ENCODE peak calls at places on chromosome 1, in ten cellular contexts. B, N, F, P, L, Z, A, I, Y and W are unnamed samples.
A peak's percentile ranks its signal among the peaks of the same experiment; 100 is the strongest.

GRCh38 chr1:233815357-233815756 is 89.1 kb upstream of the SLC35F3 start:
- DNase-seq in B (no peak), N (no peak), F (no peak), P (no peak), L (no peak), Z (no peak), A (no peak), I (no peak), Y (no peak), W (no peak)

GRCh38 chr1:213724640-213725536 is 262.9 kb upstream of the PROX1 start:
- DNase-seq in B (no peak), N (no peak), F (peak; percentile 39), P (no peak), L (peak; percentile 2), Z (no peak), A (no peak), I (no peak), Y (peak; percentile 67), W (no peak)

GRCh38 chr1:78038071-78038470 is 7.7 kb upstream of the GIPC2 start:
- DNase-seq in B (no peak), N (no peak), F (peak; percentile 14), P (no peak), L (peak; percentile 35), Z (no peak), A (no peak), I (peak; percentile 73), Y (no peak), W (no peak)

GRCh38 chr1:242890211-242890741 is 364.8 kb downstream of the CEP170 start:
- DNase-seq in B (peak; percentile 44), N (no peak), F (peak; percentile 2), P (no peak), L (no peak), Z (no peak), A (no peak), I (no peak), Y (no peak), W (no peak)

GRCh38 chr1:116987256-116987555 is 14.4 kb upstream of the CD101 start:
- DNase-seq in B (no peak), N (peak; percentile 62), F (no peak), P (no peak), L (no peak), Z (no peak), A (no peak), I (no peak), Y (no peak), W (no peak)

GRCh38 chr1:240100351-240100750 is 8.7 kb downstream of the FMN2 start:
- DNase-seq in B (no peak), N (no peak), F (peak; percentile 80), P (no peak), L (no peak), Z (no peak), A (no peak), I (peak; percentile 55), Y (peak; percentile 95), W (no peak)

GRCh38 chr1:172230526-172230925 is 190.0 kb upstream of the C1orf105 start:
- DNase-seq in B (no peak), N (no peak), F (no peak), P (no peak), L (no peak), Z (no peak), A (no peak), I (no peak), Y (no peak), W (no peak)

GRCh38 chr1:118326960-118327629 is 142.1 kb upstream of the SPAG17 start:
- DNase-seq in B (no peak), N (no peak), F (no peak), P (no peak), L (no peak), Z (no peak), A (no peak), I (no peak), Y (no peak), W (no peak)

GRCh38 chr1:176515310-176515709 is 52.3 kb downstream of the PAPPA2 start:
- DNase-seq in B (no peak), N (no peak), F (peak; percentile 36), P (peak; percentile 68), L (peak; percentile 72), Z (peak; percentile 34), A (no peak), I (peak; percentile 8), Y (peak; percentile 95), W (no peak)

GRCh38 chr1:219398815-219399396 is 214.0 kb downstream of the ZC3H11B start:
- DNase-seq in B (peak; percentile 37), N (no peak), F (no peak), P (no peak), L (no peak), Z (no peak), A (no peak), I (no peak), Y (no peak), W (no peak)

GRCh38 chr1:65066379-65066765 is 81.6 kb upstream of the AK4 start:
- DNase-seq in B (no peak), N (no peak), F (no peak), P (no peak), L (no peak), Z (no peak), A (no peak), I (no peak), Y (no peak), W (no peak)

GRCh38 chr1:2543543-2544092 is 12.6 kb upstream of the TNFRSF14 start:
- DNase-seq in B (no peak), N (no peak), F (peak; percentile 53), P (no peak), L (no peak), Z (no peak), A (no peak), I (peak; percentile 27), Y (no peak), W (no peak)

GRCh38 chr1:226977973-226978344 is 37.9 kb downstream of the COQ8A start:
- DNase-seq in B (no peak), N (no peak), F (no peak), P (no peak), L (no peak), Z (no peak), A (no peak), I (no peak), Y (no peak), W (no peak)

GRCh38 chr1:5481889-5482288 is 510.3 kb downstream of the NPHP4 start:
- DNase-seq in B (no peak), N (peak; percentile 12), F (no peak), P (no peak), L (no peak), Z (no peak), A (no peak), I (no peak), Y (no peak), W (no peak)

GRCh38 chr1:212640223-212640885 is 31.8 kb downstream of the ATF3 start:
- DNase-seq in B (no peak), N (no peak), F (no peak), P (no peak), L (no peak), Z (no peak), A (peak; percentile 5), I (no peak), Y (no peak), W (no peak)

GRCh38 chr1:68338107-68338506 is 105.8 kb upstream of the WLS start:
- DNase-seq in B (no peak), N (no peak), F (no peak), P (no peak), L (no peak), Z (no peak), A (no peak), I (no peak), Y (no peak), W (no peak)

GRCh38 chr1:209651148-209651547 is 1.1 kb downstream of the LAMB3 start:
- DNase-seq in B (peak; percentile 67), N (peak; percentile 39), F (peak; percentile 90), P (no peak), L (no peak), Z (no peak), A (peak; percentile 84), I (peak; percentile 56), Y (peak; percentile 92), W (peak; percentile 83)

GRCh38 chr1:46723901-46724300 is 5.0 kb upstream of the EFCAB14 start:
- DNase-seq in B (no peak), N (no peak), F (no peak), P (no peak), L (no peak), Z (no peak), A (no peak), I (no peak), Y (no peak), W (no peak)

GRCh38 chr1:56797079-56797685 is 22.0 kb downstream of the FYB2 start:
- DNase-seq in B (peak; percentile 19), N (no peak), F (no peak), P (no peak), L (no peak), Z (peak; percentile 86), A (no peak), I (no peak), Y (peak; percentile 4), W (no peak)

GRCh38 chr1:19448491-19449439 is 36.6 kb downstream of the CAPZB start:
- DNase-seq in B (peak; percentile 68), N (no peak), F (peak; percentile 97), P (no peak), L (peak; percentile 67), Z (no peak), A (peak; percentile 89), I (peak; percentile 93), Y (peak; percentile 78), W (no peak)

GRCh38 chr1:167512262-167512661 is 6.1 kb downstream of the CD247 start:
- DNase-seq in B (no peak), N (no peak), F (no peak), P (no peak), L (no peak), Z (no peak), A (no peak), I (no peak), Y (no peak), W (no peak)

GRCh38 chr1:166903232-166903631 is 27.2 kb upstream of the TADA1 start:
- DNase-seq in B (no peak), N (no peak), F (no peak), P (no peak), L (no peak), Z (no peak), A (no peak), I (no peak), Y (no peak), W (no peak)

GRCh38 chr1:7526196-7526866 is 244.8 kb upstream of the VAMP3 start:
- DNase-seq in B (no peak), N (no peak), F (peak; percentile 71), P (no peak), L (no peak), Z (no peak), A (no peak), I (no peak), Y (no peak), W (no peak)

GRCh38 chr1:92123868-92124267 is 43.7 kb downstream of the BTBD8 start:
- DNase-seq in B (no peak), N (no peak), F (no peak), P (no peak), L (no peak), Z (no peak), A (no peak), I (no peak), Y (no peak), W (no peak)